ENCODE peak calls at places on chromosomes 11 and 22, in eight cellular contexts. One of them, this sample, is unnamed.

GRCh38 chr11:69705901-69706787 is 2.3 kb upstream of the FGF19 start:
- DNase-seq in IMR-90: no peak
- DNase-seq in psoas muscle: no peak
- DNase-seq in fibroblast of lung: no peak
- DNase-seq in CD8-positive, alpha-beta T cell: no peak
- DNase-seq in nephron progenitor cell: peak; percentile 43
- DNase-seq in kidney epithelial cell: no peak
- DNase-seq in H1: no peak
- DNase-seq in this sample: no peak

GRCh38 chr11:40292636-40293585 is 1166.5 kb downstream of the LRRC4C start:
- DNase-seq in IMR-90: no peak
- DNase-seq in psoas muscle: peak; percentile 26
- DNase-seq in fibroblast of lung: peak; percentile 45
- DNase-seq in CD8-positive, alpha-beta T cell: no peak
- DNase-seq in nephron progenitor cell: peak; percentile 35
- DNase-seq in kidney epithelial cell: no peak
- DNase-seq in H1: peak; percentile 56
- DNase-seq in this sample: no peak

GRCh38 chr22:45597460-45598192 is 74.0 kb upstream of the ATXN10 start:
- DNase-seq in IMR-90: no peak
- DNase-seq in psoas muscle: peak; percentile 7
- DNase-seq in fibroblast of lung: no peak
- DNase-seq in CD8-positive, alpha-beta T cell: no peak
- DNase-seq in nephron progenitor cell: no peak
- DNase-seq in kidney epithelial cell: no peak
- DNase-seq in H1: no peak
- DNase-seq in this sample: no peak

GRCh38 chr11:73931039-73931645 is 19.7 kb upstream of the DNAJB13 start:
- DNase-seq in IMR-90: peak; percentile 84
- DNase-seq in psoas muscle: no peak
- DNase-seq in fibroblast of lung: peak; percentile 82
- DNase-seq in CD8-positive, alpha-beta T cell: no peak
- DNase-seq in nephron progenitor cell: peak; percentile 10
- DNase-seq in kidney epithelial cell: peak; percentile 48
- DNase-seq in H1: peak; percentile 52
- DNase-seq in this sample: no peak

GRCh38 chr11:111748035-111748804 is 18.0 kb downstream of the PPP2R1B start:
- DNase-seq in IMR-90: no peak
- DNase-seq in psoas muscle: no peak
- DNase-seq in fibroblast of lung: no peak
- DNase-seq in CD8-positive, alpha-beta T cell: no peak
- DNase-seq in nephron progenitor cell: no peak
- DNase-seq in kidney epithelial cell: no peak
- DNase-seq in H1: no peak
- DNase-seq in this sample: no peak

GRCh38 chr11:1888811-1889526 is 2.7 kb downstream of the PRR33 start:
- DNase-seq in IMR-90: no peak
- DNase-seq in psoas muscle: peak; percentile 48
- DNase-seq in fibroblast of lung: no peak
- DNase-seq in CD8-positive, alpha-beta T cell: peak; percentile 83
- DNase-seq in nephron progenitor cell: no peak
- DNase-seq in kidney epithelial cell: no peak
- DNase-seq in H1: no peak
- DNase-seq in this sample: no peak

GRCh38 chr11:45238724-45239123 is 47.4 kb downstream of the SYT13 start:
- DNase-seq in IMR-90: peak; percentile 84
- DNase-seq in psoas muscle: no peak
- DNase-seq in fibroblast of lung: peak; percentile 21
- DNase-seq in CD8-positive, alpha-beta T cell: no peak
- DNase-seq in nephron progenitor cell: no peak
- DNase-seq in kidney epithelial cell: peak; percentile 67
- DNase-seq in H1: no peak
- DNase-seq in this sample: no peak

GRCh38 chr22:24550028-24550901 is 4.7 kb downstream of the GUCD1 start:
- DNase-seq in IMR-90: no peak
- DNase-seq in psoas muscle: no peak
- DNase-seq in fibroblast of lung: no peak
- DNase-seq in CD8-positive, alpha-beta T cell: no peak
- DNase-seq in nephron progenitor cell: no peak
- DNase-seq in kidney epithelial cell: no peak
- DNase-seq in H1: no peak
- DNase-seq in this sample: no peak

GRCh38 chr11:131912127-131912526 is 541.7 kb downstream of the NTM start:
- DNase-seq in IMR-90: no peak
- DNase-seq in psoas muscle: no peak
- DNase-seq in fibroblast of lung: no peak
- DNase-seq in CD8-positive, alpha-beta T cell: no peak
- DNase-seq in nephron progenitor cell: no peak
- DNase-seq in kidney epithelial cell: no peak
- DNase-seq in H1: no peak
- DNase-seq in this sample: no peak

GRCh38 chr11:131910491-131911387 is 540.3 kb downstream of the NTM start:
- DNase-seq in IMR-90: peak; percentile 43
- DNase-seq in psoas muscle: peak; percentile 29
- DNase-seq in fibroblast of lung: peak; percentile 48
- DNase-seq in CD8-positive, alpha-beta T cell: no peak
- DNase-seq in nephron progenitor cell: peak; percentile 69
- DNase-seq in kidney epithelial cell: no peak
- DNase-seq in H1: peak; percentile 74
- DNase-seq in this sample: no peak

GRCh38 chr11:131908316-131908715 is 537.9 kb downstream of the NTM start:
- DNase-seq in IMR-90: no peak
- DNase-seq in psoas muscle: no peak
- DNase-seq in fibroblast of lung: no peak
- DNase-seq in CD8-positive, alpha-beta T cell: no peak
- DNase-seq in nephron progenitor cell: no peak
- DNase-seq in kidney epithelial cell: no peak
- DNase-seq in H1: no peak
- DNase-seq in this sample: no peak

GRCh38 chr11:131907371-131907770 is 537.0 kb downstream of the NTM start:
- DNase-seq in IMR-90: no peak
- DNase-seq in psoas muscle: no peak
- DNase-seq in fibroblast of lung: no peak
- DNase-seq in CD8-positive, alpha-beta T cell: no peak
- DNase-seq in nephron progenitor cell: no peak
- DNase-seq in kidney epithelial cell: no peak
- DNase-seq in H1: no peak
- DNase-seq in this sample: no peak

DNA sequence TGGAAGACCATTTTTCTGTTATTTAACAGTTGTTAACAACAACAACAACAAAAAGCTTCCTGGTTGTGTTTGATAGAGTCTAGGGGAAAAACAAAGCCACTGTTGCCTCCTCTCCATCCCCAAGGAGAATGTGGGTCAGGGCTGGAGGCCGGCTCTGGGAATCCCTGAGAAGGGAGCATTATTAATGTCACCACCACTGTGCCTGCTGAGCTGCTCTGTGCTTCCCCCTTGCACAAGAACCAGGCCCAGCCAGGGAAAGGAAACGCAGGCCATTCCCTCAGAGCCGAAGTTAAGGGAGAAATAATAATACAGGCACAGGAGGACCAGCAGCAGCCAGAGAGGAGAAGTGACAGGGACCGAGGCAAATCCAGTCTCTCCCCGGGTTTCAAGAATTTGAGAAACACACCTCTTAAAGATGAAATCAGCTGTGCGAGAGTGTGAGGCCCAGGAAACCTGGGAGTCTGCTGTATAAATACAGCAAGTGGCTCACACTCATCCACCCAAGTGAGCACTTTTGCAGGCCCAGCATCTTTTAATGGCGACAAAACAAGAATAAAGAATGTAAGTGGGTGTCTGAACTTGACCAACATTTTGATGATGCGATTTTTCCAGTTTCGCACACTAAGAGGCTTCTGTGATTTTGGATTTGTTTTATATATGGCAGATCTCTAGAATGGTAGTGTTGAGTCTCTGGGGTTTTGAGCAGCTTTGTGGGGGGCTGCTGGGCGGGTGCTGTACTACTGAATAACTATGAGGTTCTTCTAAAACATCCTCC is 539.2 kb downstream of the NTM start:
- DNase-seq in IMR-90: peak; percentile 35
- DNase-seq in psoas muscle: no peak
- DNase-seq in fibroblast of lung: no peak
- DNase-seq in CD8-positive, alpha-beta T cell: no peak
- DNase-seq in nephron progenitor cell: no peak
- DNase-seq in kidney epithelial cell: no peak
- DNase-seq in H1: no peak
- DNase-seq in this sample: no peak
- TF ChIP-seq CTCF in IMR-90: no peak
- TF ChIP-seq CTCF in psoas muscle: no peak
- TF ChIP-seq CTCF in fibroblast of lung: no peak
- TF ChIP-seq CTCF in CD8-positive, alpha-beta T cell: no peak
- TF ChIP-seq CTCF in nephron progenitor cell: no peak
- TF ChIP-seq CTCF in kidney epithelial cell: no peak
- TF ChIP-seq CTCF in H1: no peak
- TF ChIP-seq CTCF in this sample: no peak

GRCh38 chr11:17642370-17642769 is 77.0 kb upstream of the MYOD1 start:
- DNase-seq in IMR-90: no peak
- DNase-seq in psoas muscle: no peak
- DNase-seq in fibroblast of lung: no peak
- DNase-seq in CD8-positive, alpha-beta T cell: no peak
- DNase-seq in nephron progenitor cell: no peak
- DNase-seq in kidney epithelial cell: no peak
- DNase-seq in H1: no peak
- DNase-seq in this sample: no peak

GRCh38 chr11:17641792-17642350 is 77.5 kb upstream of the MYOD1 start:
- DNase-seq in IMR-90: no peak
- DNase-seq in psoas muscle: no peak
- DNase-seq in fibroblast of lung: no peak
- DNase-seq in CD8-positive, alpha-beta T cell: no peak
- DNase-seq in nephron progenitor cell: no peak
- DNase-seq in kidney epithelial cell: no peak
- DNase-seq in H1: no peak
- DNase-seq in this sample: no peak

GRCh38 chr11:17643506-17644405 is 75.6 kb upstream of the MYOD1 start:
- DNase-seq in IMR-90: no peak
- DNase-seq in psoas muscle: no peak
- DNase-seq in fibroblast of lung: no peak
- DNase-seq in CD8-positive, alpha-beta T cell: no peak
- DNase-seq in nephron progenitor cell: no peak
- DNase-seq in kidney epithelial cell: no peak
- DNase-seq in H1: no peak
- DNase-seq in this sample: no peak

GRCh38 chr11:17640493-17641164 is 78.7 kb upstream of the MYOD1 start:
- DNase-seq in IMR-90: no peak
- DNase-seq in psoas muscle: no peak
- DNase-seq in fibroblast of lung: no peak
- DNase-seq in CD8-positive, alpha-beta T cell: no peak
- DNase-seq in nephron progenitor cell: no peak
- DNase-seq in kidney epithelial cell: no peak
- DNase-seq in H1: no peak
- DNase-seq in this sample: no peak

GRCh38 chr11:17642980-17643379 is 76.4 kb upstream of the MYOD1 start:
- DNase-seq in IMR-90: no peak
- DNase-seq in psoas muscle: no peak
- DNase-seq in fibroblast of lung: no peak
- DNase-seq in CD8-positive, alpha-beta T cell: no peak
- DNase-seq in nephron progenitor cell: no peak
- DNase-seq in kidney epithelial cell: no peak
- DNase-seq in H1: no peak
- DNase-seq in this sample: no peak
- TF ChIP-seq CTCF in IMR-90: no peak
- TF ChIP-seq CTCF in psoas muscle: no peak
- TF ChIP-seq CTCF in fibroblast of lung: no peak
- TF ChIP-seq CTCF in CD8-positive, alpha-beta T cell: no peak
- TF ChIP-seq CTCF in nephron progenitor cell: no peak
- TF ChIP-seq CTCF in kidney epithelial cell: no peak
- TF ChIP-seq CTCF in H1: no peak
- TF ChIP-seq CTCF in this sample: no peak

GRCh38 chr22:38097058-38097457 is 13.1 kb upstream of the SLC16A8 start:
- DNase-seq in IMR-90: no peak
- DNase-seq in psoas muscle: no peak
- DNase-seq in fibroblast of lung: no peak
- DNase-seq in CD8-positive, alpha-beta T cell: no peak
- DNase-seq in nephron progenitor cell: no peak
- DNase-seq in kidney epithelial cell: no peak
- DNase-seq in H1: no peak
- DNase-seq in this sample: no peak

GRCh38 chr22:38103641-38104040 is 6.8 kb downstream of the BAIAP2L2 start:
- DNase-seq in IMR-90: no peak
- DNase-seq in psoas muscle: no peak
- DNase-seq in fibroblast of lung: no peak
- DNase-seq in CD8-positive, alpha-beta T cell: no peak
- DNase-seq in nephron progenitor cell: no peak
- DNase-seq in kidney epithelial cell: no peak
- DNase-seq in H1: no peak
- DNase-seq in this sample: no peak

GRCh38 chr22:38098410-38099249 is 11.9 kb downstream of the BAIAP2L2 start:
- DNase-seq in IMR-90: peak; percentile 69
- DNase-seq in psoas muscle: no peak
- DNase-seq in fibroblast of lung: peak; percentile 37
- DNase-seq in CD8-positive, alpha-beta T cell: no peak
- DNase-seq in nephron progenitor cell: no peak
- DNase-seq in kidney epithelial cell: peak; percentile 21
- DNase-seq in H1: no peak
- DNase-seq in this sample: no peak

DNA sequence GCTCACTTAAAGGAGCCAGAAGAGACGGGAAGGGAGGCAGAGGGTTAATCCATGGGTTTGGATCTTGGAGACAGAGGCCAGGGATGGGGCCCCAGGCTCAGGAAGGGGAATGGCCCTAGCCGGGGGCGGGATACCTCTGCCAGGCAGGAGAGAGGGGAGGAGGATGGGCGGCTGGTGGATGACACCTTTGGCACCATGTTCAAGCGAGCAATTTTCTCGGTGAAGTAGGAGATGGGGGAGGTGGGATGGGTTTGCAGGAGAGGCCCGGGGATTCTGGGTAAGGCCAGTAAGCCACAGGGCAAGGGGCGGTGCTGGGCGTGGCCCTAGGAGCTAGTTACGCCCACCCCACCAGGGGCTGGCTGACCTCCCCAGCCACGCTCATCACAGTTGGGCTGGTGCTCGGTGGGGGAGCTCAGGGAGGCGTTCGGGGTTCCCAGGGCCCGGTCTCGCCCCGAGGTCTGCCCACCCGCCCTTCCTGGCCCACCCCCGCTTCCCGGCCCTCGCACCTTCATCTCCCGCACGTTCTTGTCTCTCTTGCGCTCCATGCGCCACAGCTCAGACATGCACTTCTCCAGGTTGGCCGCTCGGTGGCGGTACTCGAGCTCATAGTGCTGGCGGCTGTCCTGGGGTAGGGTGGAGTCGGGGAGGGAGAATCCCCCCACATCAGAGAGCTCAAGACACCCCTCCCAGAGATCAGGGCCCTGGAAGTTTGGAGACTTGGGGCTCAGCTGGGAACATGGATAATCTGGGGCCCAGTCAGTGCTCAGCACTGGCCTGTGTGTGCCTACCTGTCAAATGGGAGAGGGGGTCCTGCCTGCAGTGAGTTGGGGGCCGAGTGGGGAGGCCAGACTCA is 12.7 kb downstream of the BAIAP2L2 start:
- DNase-seq in IMR-90: peak; percentile 12
- DNase-seq in psoas muscle: no peak
- DNase-seq in fibroblast of lung: peak; percentile 29
- DNase-seq in CD8-positive, alpha-beta T cell: no peak
- DNase-seq in nephron progenitor cell: peak; percentile 76
- DNase-seq in kidney epithelial cell: no peak
- DNase-seq in H1: peak; percentile 91
- DNase-seq in this sample: no peak
- TF ChIP-seq CTCF in IMR-90: peak; percentile 22
- TF ChIP-seq CTCF in psoas muscle: no peak
- TF ChIP-seq CTCF in fibroblast of lung: peak; percentile 60
- TF ChIP-seq CTCF in CD8-positive, alpha-beta T cell: no peak
- TF ChIP-seq CTCF in nephron progenitor cell: peak; percentile 54
- TF ChIP-seq CTCF in kidney epithelial cell: peak; percentile 50
- TF ChIP-seq CTCF in H1: peak; percentile 86
- TF ChIP-seq CTCF in this sample: no peak

GRCh38 chr11:59810189-59810910 is at the start of gene MRPL16:
- DNase-seq in IMR-90: peak; percentile 85
- DNase-seq in psoas muscle: peak; percentile 85
- DNase-seq in fibroblast of lung: peak; percentile 91
- DNase-seq in CD8-positive, alpha-beta T cell: peak; percentile 90
- DNase-seq in nephron progenitor cell: peak; percentile 87
- DNase-seq in kidney epithelial cell: peak; percentile 42
- DNase-seq in H1: peak; percentile 93
- DNase-seq in this sample: peak; percentile 60
- TF ChIP-seq CTCF in IMR-90: no peak
- TF ChIP-seq CTCF in psoas muscle: peak; percentile 28
- TF ChIP-seq CTCF in fibroblast of lung: no peak
- TF ChIP-seq CTCF in CD8-positive, alpha-beta T cell: peak; percentile 35
- TF ChIP-seq CTCF in nephron progenitor cell: no peak
- TF ChIP-seq CTCF in kidney epithelial cell: peak; percentile 43
- TF ChIP-seq CTCF in H1: peak; percentile 30
- TF ChIP-seq CTCF in this sample: no peak

This sample was measured in D721Med.